ENCODE peak calls at places on chromosomes 7 and 10, in eight cellular contexts. R is HCT116, N is stomach, Y is suprapubic skin, A is GM12878, S is sigmoid colon, W is breast epithelium, Q is prostate gland. G is an unnamed sample. For H3K4me1, the result is how much of the 10 kb centered on the place peaks cover.

GRCh38 chr10:77844713-77845454 is 81.7 kb downstream of the DLG5 start:
- DNase-seq in R (peak), N (no peak), Y (no peak), A (no peak), S (no peak), W (no peak), Q (peak), G (no peak)

GRCh38 chr7:103141753-103142404 is 7.0 kb downstream of the NAPEPLD start:
- DNase-seq in R (no peak), N (no peak), Y (no peak), A (peak), S (no peak), W (no peak), Q (no peak), G (no peak)

GRCh38 chr10:103795634-103796265 is 59.6 kb downstream of the SH3PXD2A start:
- DNase-seq in R (no peak), N (no peak), Y (no peak), A (no peak), S (peak), W (no peak), Q (no peak), G (no peak)

GRCh38 chr10:117627561-117627960 is 85.0 kb downstream of the EMX2 start:
- DNase-seq in R (no peak), N (no peak), Y (no peak), A (no peak), S (no peak), W (no peak), Q (no peak), G (no peak)

GRCh38 chr7:92904292-92905131 is 68.1 kb upstream of the CDK6 start:
- DNase-seq in R (peak), N (peak), Y (no peak), A (peak), S (no peak), W (no peak), Q (no peak), G (no peak)

GRCh38 chr10:8473205-8473604 is 418.7 kb downstream of the GATA3 start:
- DNase-seq in R (no peak), N (no peak), Y (no peak), A (no peak), S (no peak), W (no peak), Q (no peak), G (no peak)

GRCh38 chr10:130265542-130265941 is 129.4 kb downstream of the GLRX3 start:
- DNase-seq in R (no peak), N (no peak), Y (no peak), A (no peak), S (no peak), W (no peak), Q (no peak), G (no peak)

GRCh38 chr10:50538473-50539398 is 85.0 kb downstream of the SGMS1 start:
- DNase-seq in R (peak), N (peak), Y (no peak), A (no peak), S (no peak), W (no peak), Q (no peak), G (no peak)

GRCh38 chr7:46651561-46652088 is 730.6 kb upstream of the IGFBP3 start:
- DNase-seq in R (peak), N (peak), Y (no peak), A (peak), S (no peak), W (no peak), Q (no peak), G (no peak)

DNA sequence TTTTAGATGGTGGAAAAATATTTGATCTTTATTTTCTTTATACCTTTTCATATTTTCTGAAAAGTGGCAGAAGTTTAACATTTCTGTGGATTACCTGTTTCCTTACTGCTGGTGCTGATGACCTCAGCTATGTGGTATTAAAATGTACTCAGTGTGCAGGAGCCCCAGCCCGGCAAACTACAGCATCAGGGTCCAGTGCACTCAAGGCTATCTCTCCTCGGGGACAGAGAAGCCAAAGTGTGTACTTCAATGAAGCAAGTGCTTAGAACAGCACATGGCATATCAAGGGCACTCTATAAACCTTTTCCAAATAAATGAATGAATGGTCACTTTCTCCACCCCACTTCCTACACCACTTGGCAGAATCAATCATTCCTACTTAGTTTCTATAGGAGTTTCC is 111.8 kb downstream of the HIP1 start:
- DNase-seq in R (no peak), N (no peak), Y (no peak), A (no peak), S (no peak), W (no peak), Q (no peak), G (peak)
- TF ChIP-seq POLR2AphosphoS5 in R (no peak), N (no peak), Y (no peak), A (no peak), S (no peak), W (no peak), Q (no peak), G (no peak)

GRCh38 chr10:21355591-21356011 is 169.9 kb downstream of the SKIDA1 start:
- DNase-seq in R (no peak), N (no peak), Y (no peak), A (no peak), S (no peak), W (no peak), Q (no peak), G (no peak)

GRCh38 chr10:21363087-21363752 is 162.3 kb downstream of the SKIDA1 start:
- DNase-seq in R (no peak), N (no peak), Y (no peak), A (no peak), S (no peak), W (no peak), Q (no peak), G (no peak)

GRCh38 chr10:21364196-21365114 is 161.0 kb downstream of the SKIDA1 start:
- DNase-seq in R (peak), N (no peak), Y (no peak), A (no peak), S (no peak), W (no peak), Q (no peak), G (no peak)

GRCh38 chr10:21363753-21364104 is 161.8 kb downstream of the SKIDA1 start:
- DNase-seq in R (no peak), N (no peak), Y (no peak), A (no peak), S (no peak), W (no peak), Q (no peak), G (no peak)

GRCh38 chr10:21359202-21359601 is 166.3 kb downstream of the SKIDA1 start:
- DNase-seq in R (no peak), N (no peak), Y (no peak), A (no peak), S (no peak), W (no peak), Q (no peak), G (no peak)
- H3K4me1 ChIP-seq in R (under half), N (under half), Y (under half), A (under half), S (under half), W (under half), Q (under half), G (under half)

DNA sequence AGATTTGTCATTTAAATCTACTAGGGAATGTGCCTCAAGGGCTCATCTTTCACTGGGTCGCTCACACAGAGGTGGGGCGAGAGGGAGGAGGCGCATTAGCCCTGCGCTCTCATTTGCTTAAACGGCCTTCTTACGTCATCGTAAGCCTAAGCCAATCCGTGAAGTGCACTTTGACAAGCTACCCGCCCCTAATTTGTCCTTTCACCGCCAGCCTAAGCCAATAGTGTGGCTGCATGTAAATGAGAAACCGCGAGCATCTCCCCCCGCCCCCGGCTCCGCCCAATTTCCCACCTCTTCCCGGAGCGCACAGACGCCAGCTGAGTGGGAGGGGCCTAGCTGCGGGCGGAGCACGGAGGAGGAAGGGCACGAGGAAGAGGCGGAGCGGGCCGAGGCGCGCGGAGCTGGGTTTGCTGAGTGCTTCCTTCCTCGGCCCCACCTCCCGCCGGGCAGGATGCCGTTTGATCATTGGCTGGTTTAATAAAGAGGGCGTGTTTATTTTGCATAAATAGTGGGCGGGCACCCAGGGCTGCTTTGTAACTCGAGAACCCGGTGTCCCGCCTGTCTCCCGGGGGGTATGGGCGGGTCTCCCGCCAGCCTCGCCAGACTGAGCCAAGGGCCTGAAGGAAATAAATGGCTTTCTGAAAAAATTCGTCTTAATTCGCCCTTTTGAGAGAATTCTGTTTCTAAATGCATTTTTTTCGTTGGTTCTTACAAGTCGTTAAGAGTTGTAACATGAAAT is 289.6 kb upstream of the NFE2L3 start:
- DNase-seq in R (peak), N (peak), Y (peak), A (peak), S (peak), W (peak), Q (peak), G (peak)
- TF ChIP-seq POLR2AphosphoS5 in R (no peak), N (no peak), Y (no peak), A (no peak), S (peak), W (no peak), Q (peak), G (peak)

GRCh38 chr7:2811476-2812118 is 32.5 kb downstream of the GNA12 start:
- DNase-seq in R (no peak), N (no peak), Y (peak), A (no peak), S (peak), W (peak), Q (no peak), G (no peak)

GRCh38 chr7:2812831-2813230 is 31.3 kb downstream of the GNA12 start:
- DNase-seq in R (no peak), N (no peak), Y (no peak), A (no peak), S (peak), W (no peak), Q (no peak), G (no peak)

GRCh38 chr7:2813350-2814185 is 30.5 kb downstream of the GNA12 start:
- DNase-seq in R (no peak), N (peak), Y (no peak), A (no peak), S (peak), W (peak), Q (no peak), G (no peak)

GRCh38 chr7:2810682-2811471 is 33.2 kb downstream of the GNA12 start:
- DNase-seq in R (no peak), N (no peak), Y (peak), A (no peak), S (peak), W (peak), Q (no peak), G (peak)

GRCh38 chr7:2812119-2812487 is 32.0 kb downstream of the GNA12 start:
- DNase-seq in R (no peak), N (no peak), Y (peak), A (no peak), S (peak), W (peak), Q (no peak), G (no peak)
- H3K4me1 ChIP-seq in R (under half), N (under half), Y (under half), A (under half), S (under half), W (under half), Q (under half), G (under half)

GRCh38 chr10:10872035-10872673 is 145.5 kb upstream of the CELF2 start:
- DNase-seq in R (no peak), N (no peak), Y (no peak), A (no peak), S (no peak), W (no peak), Q (no peak), G (no peak)

GRCh38 chr10:10871312-10871711 is 146.4 kb upstream of the CELF2 start:
- DNase-seq in R (no peak), N (no peak), Y (no peak), A (no peak), S (no peak), W (no peak), Q (no peak), G (no peak)

GRCh38 chr10:10872706-10873276 is 144.9 kb upstream of the CELF2 start:
- DNase-seq in R (no peak), N (no peak), Y (no peak), A (no peak), S (no peak), W (no peak), Q (no peak), G (no peak)

GRCh38 chr10:10870523-10871241 is 147.0 kb upstream of the CELF2 start:
- DNase-seq in R (no peak), N (no peak), Y (no peak), A (peak), S (no peak), W (no peak), Q (no peak), G (no peak)

GRCh38 chr10:10869592-10869991 is 148.1 kb upstream of the CELF2 start:
- DNase-seq in R (no peak), N (no peak), Y (no peak), A (peak), S (no peak), W (no peak), Q (no peak), G (no peak)
- TF ChIP-seq POLR2AphosphoS5 in R (no peak), N (no peak), Y (no peak), A (no peak), S (no peak), W (no peak), Q (no peak), G (no peak)

GRCh38 chr7:123821320-123821719 is 23.6 kb upstream of the HYAL4 start:
- DNase-seq in R (no peak), N (no peak), Y (no peak), A (no peak), S (no peak), W (no peak), Q (no peak), G (no peak)
- H3K4me1 ChIP-seq in R (under half), N (under half), Y (under half), A (under half), S (under half), W (under half), Q (under half), G (under half)

GRCh38 chr10:125130260-125130659 is 30.1 kb downstream of the CTBP2 start:
- DNase-seq in R (no peak), N (no peak), Y (no peak), A (no peak), S (no peak), W (no peak), Q (no peak), G (no peak)
- TF ChIP-seq POLR2AphosphoS5 in R (no peak), N (no peak), Y (no peak), A (no peak), S (no peak), W (no peak), Q (no peak), G (no peak)

GRCh38 chr7:82704121-82704520 is 260.5 kb upstream of the CACNA2D1 start:
- DNase-seq in R (no peak), N (no peak), Y (no peak), A (no peak), S (no peak), W (no peak), Q (no peak), G (no peak)

GRCh38 chr7:82705831-82706230 is 262.3 kb upstream of the CACNA2D1 start:
- DNase-seq in R (no peak), N (no peak), Y (no peak), A (no peak), S (no peak), W (no peak), Q (no peak), G (no peak)

GRCh38 chr7:82700739-82701138 is 257.2 kb upstream of the CACNA2D1 start:
- DNase-seq in R (no peak), N (no peak), Y (no peak), A (no peak), S (no peak), W (no peak), Q (no peak), G (no peak)

GRCh38 chr7:82699773-82700186 is 256.2 kb upstream of the CACNA2D1 start:
- DNase-seq in R (peak), N (peak), Y (no peak), A (no peak), S (no peak), W (no peak), Q (peak), G (no peak)

GRCh38 chr7:82701941-82702340 is 258.4 kb upstream of the CACNA2D1 start:
- DNase-seq in R (no peak), N (no peak), Y (no peak), A (no peak), S (no peak), W (no peak), Q (no peak), G (no peak)
- H3K4me1 ChIP-seq in R (under half), N (under half), Y (under half), A (under half), S (under half), W (under half), Q (under half), G (under half)

G was measured in upper lobe of left lung.